ENCODE peak calls at places on chromosomes 7 and 10, in eight cellular contexts. J, Q, F, V, I, N, O and G are unnamed samples.

GRCh38 chr7:55255501-55256445 is 109.4 kb upstream of the LANCL2 start:
- DNase-seq in I (peak), N (peak), F (peak), Q (no peak), J (peak), V (peak), O (peak), G (peak)

GRCh38 chr10:132919374-132920100 is 22.8 kb downstream of the CFAP46 start:
- DNase-seq in I (no peak), O (no peak), J (no peak), Q (no peak), N (no peak), F (no peak), V (no peak), G (no peak)

GRCh38 chr7:155226261-155227003 is 71.2 kb upstream of the INSIG1 start:
- DNase-seq in F (no peak), N (no peak), J (no peak), V (peak), O (no peak), Q (no peak), I (no peak), G (no peak)

GRCh38 chr7:115128163-115128562 is 206.3 kb downstream of the MDFIC start:
- DNase-seq in F (no peak), O (no peak), N (no peak), V (no peak), I (no peak), J (no peak), Q (no peak), G (no peak)

GRCh38 chr10:26555719-26556368 is 117.7 kb downstream of the APBB1IP start:
- DNase-seq in O (no peak), I (peak), J (no peak), Q (peak), V (peak), N (no peak), F (peak), G (no peak)

GRCh38 chr10:82683989-82684388 is 809.0 kb downstream of the NRG3 start:
- DNase-seq in I (no peak), Q (no peak), J (no peak), F (no peak), V (no peak), N (no peak), O (no peak), G (no peak)

GRCh38 chr7:19623676-19624075 is 85.2 kb downstream of the POLR1F start:
- DNase-seq in J (no peak), F (no peak), V (no peak), Q (no peak), I (no peak), N (no peak), O (no peak), G (no peak)

GRCh38 chr7:106887376-106887775 is 22.3 kb downstream of the PIK3CG start:
- DNase-seq in F (no peak), O (no peak), I (no peak), J (no peak), N (no peak), V (no peak), Q (no peak), G (no peak)

GRCh38 chr10:128147064-128147463 is 20.8 kb upstream of the MKI67 start:
- DNase-seq in V (no peak), I (no peak), O (no peak), Q (no peak), J (no peak), F (no peak), N (no peak), G (no peak)

GRCh38 chr7:117269417-117269816 is 53.4 kb downstream of the WNT2 start:
- DNase-seq in N (no peak), O (no peak), Q (peak), J (peak), I (no peak), V (no peak), F (peak), G (no peak)

GRCh38 chr10:110822708-110823291 is 48.9 kb upstream of the PDCD4 start:
- DNase-seq in V (peak), N (no peak), F (no peak), O (no peak), I (no peak), Q (no peak), J (no peak), G (no peak)

GRCh38 chr7:104653870-104654401 is 325.5 kb downstream of the LHFPL3 start:
- DNase-seq in I (no peak), N (no peak), O (no peak), J (no peak), V (no peak), Q (no peak), F (no peak), G (no peak)

GRCh38 chr7:25954395-25954794 is 197.6 kb upstream of the NFE2L3 start:
- DNase-seq in J (no peak), Q (no peak), I (no peak), O (no peak), F (no peak), N (no peak), V (no peak), G (no peak)

GRCh38 chr7:120996333-120996982 is 7.9 kb downstream of the CPED1 start:
- DNase-seq in V (no peak), F (peak), I (peak), Q (no peak), O (no peak), N (no peak), J (peak), G (no peak)

GRCh38 chr7:52838981-52839411 is 196.4 kb upstream of the POM121L12 start:
- DNase-seq in Q (no peak), J (no peak), N (no peak), O (no peak), V (no peak), I (no peak), F (no peak), G (no peak)

GRCh38 chr10:84159076-84159475 is 14.5 kb upstream of the GPR15LG start:
- DNase-seq in N (no peak), I (no peak), Q (no peak), V (no peak), O (no peak), F (no peak), J (no peak), G (no peak)

GRCh38 chr10:87546971-87547413 is 42.3 kb downstream of the MINPP1 start:
- DNase-seq in I (no peak), O (no peak), N (peak), F (peak), J (no peak), Q (no peak), V (no peak), G (no peak)

GRCh38 chr7:150324366-150324961 is 1.1 kb upstream of the ACTR3C start:
- DNase-seq in Q (no peak), I (no peak), N (no peak), V (no peak), O (no peak), F (no peak), J (peak), G (no peak)

GRCh38 chr7:22618528-22618927 is 108.5 kb upstream of the IL6 start:
- DNase-seq in O (no peak), Q (no peak), F (no peak), J (no peak), V (no peak), I (no peak), N (no peak), G (no peak)

GRCh38 chr7:155375337-155376277 is 77.9 kb downstream of the INSIG1 start:
- DNase-seq in F (no peak), V (no peak), O (no peak), J (no peak), I (no peak), Q (no peak), N (no peak), G (no peak)

DNA sequence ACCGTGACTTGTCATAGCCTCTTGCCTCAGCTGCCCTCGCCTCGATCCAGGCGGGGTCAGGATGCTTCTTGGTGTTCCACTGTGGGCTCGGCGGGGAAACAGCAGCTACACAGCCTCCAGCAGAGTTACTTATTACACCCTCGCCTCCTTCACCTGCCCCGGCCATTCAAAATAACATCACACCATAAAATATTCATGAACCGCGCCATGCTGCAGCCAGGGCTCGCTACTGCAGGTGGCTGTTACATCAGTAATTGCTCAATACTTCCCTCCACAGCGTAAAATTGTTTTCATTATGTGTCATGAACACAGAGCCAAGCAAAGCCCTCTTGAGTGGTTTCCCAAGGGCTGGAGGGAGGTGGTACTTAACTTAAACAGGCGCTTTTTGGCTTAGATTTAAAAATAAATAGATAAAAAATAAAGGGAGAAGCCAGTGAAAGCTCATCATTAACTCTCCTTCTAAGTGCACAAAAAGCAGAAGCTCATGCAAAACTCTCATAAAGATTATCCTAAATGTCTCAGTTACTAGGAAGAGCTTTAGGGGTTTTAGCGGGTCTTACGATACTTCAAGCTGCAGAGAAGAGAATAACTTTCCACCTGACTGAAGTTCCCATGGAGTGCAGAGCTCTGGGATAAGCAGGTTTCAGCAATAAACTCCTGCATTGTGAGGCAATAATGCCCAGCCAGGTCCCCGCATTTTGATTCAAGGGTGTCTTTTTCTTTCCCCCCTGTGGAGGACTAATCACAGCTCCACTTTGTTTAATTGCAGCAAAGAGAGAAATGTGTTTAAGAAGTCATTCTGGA is 241.7 kb upstream of the SP8 start:
- DNase-seq in I (peak), O (no peak), J (no peak), V (no peak), F (no peak), Q (no peak), N (no peak), G (peak)
- TF ChIP-seq CTCF in I (no peak), O (no peak), J (no peak), V (no peak), F (no peak), Q (no peak), N (no peak), G (no peak)

GRCh38 chr10:68153473-68154210 is 44.4 kb downstream of the MYPN start:
- DNase-seq in I (peak), J (peak), O (no peak), F (peak), Q (peak), V (peak), N (no peak), G (no peak)
- TF ChIP-seq CTCF in I (no peak), J (no peak), O (no peak), F (peak), Q (peak), V (no peak), N (no peak), G (no peak)

DNA sequence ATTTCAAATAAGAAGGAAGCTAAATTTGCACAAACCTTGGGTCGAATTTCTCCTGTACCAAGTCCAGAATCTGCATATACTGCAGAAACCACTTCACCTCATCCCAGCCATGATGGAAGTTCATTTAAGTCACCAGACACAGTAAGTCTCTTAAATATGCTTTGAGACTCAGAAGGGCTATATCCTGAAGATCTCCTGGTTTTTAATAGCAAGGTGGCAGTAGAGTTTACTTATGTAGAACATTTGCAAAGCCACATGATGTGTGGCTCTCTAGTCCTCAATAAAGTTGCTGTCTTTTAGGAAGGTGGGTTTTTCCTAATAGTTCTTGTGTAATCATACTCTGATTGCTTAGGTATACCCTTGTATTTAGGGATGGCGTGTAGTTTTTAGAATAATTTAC is 8.7 kb downstream of the DBF4 start:
- DNase-seq in J (no peak), Q (no peak), V (no peak), O (no peak), F (no peak), I (no peak), N (no peak), G (no peak)
- TF ChIP-seq CTCF in J (no peak), Q (no peak), V (no peak), O (no peak), F (no peak), I (no peak), N (no peak), G (no peak)

GRCh38 chr10:76492026-76492425 is 1060.6 kb downstream of the LRMDA start:
- DNase-seq in N (no peak), I (peak), V (no peak), O (no peak), F (peak), J (peak), Q (peak), G (no peak)

GRCh38 chr10:76492678-76493472 is 1061.5 kb downstream of the LRMDA start:
- DNase-seq in Q (no peak), F (no peak), N (no peak), I (no peak), J (no peak), V (no peak), O (no peak), G (no peak)

GRCh38 chr10:76487582-76487981 is 1056.2 kb downstream of the LRMDA start:
- DNase-seq in Q (no peak), O (no peak), V (no peak), J (no peak), N (no peak), F (no peak), I (no peak), G (no peak)

GRCh38 chr10:76488602-76489001 is 1057.2 kb downstream of the LRMDA start:
- DNase-seq in J (no peak), N (no peak), I (no peak), Q (no peak), V (no peak), F (no peak), O (no peak), G (no peak)

GRCh38 chr10:76491216-76491615 is 1059.8 kb downstream of the LRMDA start:
- DNase-seq in O (no peak), J (no peak), Q (no peak), I (peak), F (no peak), N (no peak), V (no peak), G (no peak)
- TF ChIP-seq CTCF in O (no peak), J (no peak), Q (no peak), I (no peak), F (no peak), N (no peak), V (no peak), G (no peak)

GRCh38 chr10:116655573-116655972 is 34.8 kb downstream of the PNLIPRP2 start:
- DNase-seq in V (no peak), O (no peak), F (no peak), Q (no peak), J (no peak), I (no peak), N (no peak), G (no peak)

GRCh38 chr10:116658152-116658551 is 37.4 kb downstream of the PNLIPRP2 start:
- DNase-seq in F (no peak), O (no peak), I (no peak), Q (no peak), N (no peak), V (peak), J (no peak), G (no peak)

GRCh38 chr10:116659049-116659670 is 38.4 kb downstream of the PNLIPRP2 start:
- DNase-seq in J (no peak), O (no peak), I (no peak), N (no peak), Q (no peak), V (peak), F (no peak), G (no peak)

GRCh38 chr10:116653885-116654284 is 33.1 kb downstream of the PNLIPRP2 start:
- DNase-seq in F (no peak), V (no peak), Q (no peak), O (no peak), J (no peak), N (no peak), I (no peak), G (no peak)

GRCh38 chr10:116654816-116655215 is 34.1 kb downstream of the PNLIPRP2 start:
- DNase-seq in O (peak), Q (no peak), N (no peak), I (no peak), V (peak), J (no peak), F (no peak), G (peak)
- TF ChIP-seq CTCF in O (peak), Q (peak), N (no peak), I (peak), V (no peak), J (no peak), F (peak), G (peak)

GRCh38 chr10:22657028-22657427 is 57.4 kb downstream of the PIP4K2A start:
- DNase-seq in O (no peak), N (no peak), V (no peak), I (no peak), Q (no peak), F (no peak), J (no peak), G (no peak)

GRCh38 chr10:22652988-22653431 is 61.4 kb downstream of the PIP4K2A start:
- DNase-seq in Q (no peak), I (no peak), J (no peak), N (no peak), F (no peak), V (no peak), O (no peak), G (no peak)

GRCh38 chr10:22656056-22656455 is 58.3 kb downstream of the PIP4K2A start:
- DNase-seq in N (no peak), J (no peak), O (no peak), V (no peak), Q (no peak), I (no peak), F (no peak), G (no peak)

GRCh38 chr10:22657566-22658190 is 56.7 kb downstream of the PIP4K2A start:
- DNase-seq in V (no peak), F (peak), Q (no peak), N (no peak), I (no peak), J (peak), O (no peak), G (no peak)

GRCh38 chr10:22655312-22655973 is 58.9 kb downstream of the PIP4K2A start:
- DNase-seq in O (no peak), I (no peak), N (no peak), V (no peak), Q (peak), F (peak), J (peak), G (no peak)
- TF ChIP-seq CTCF in O (no peak), I (no peak), N (no peak), V (no peak), Q (peak), F (peak), J (peak), G (no peak)

DNA sequence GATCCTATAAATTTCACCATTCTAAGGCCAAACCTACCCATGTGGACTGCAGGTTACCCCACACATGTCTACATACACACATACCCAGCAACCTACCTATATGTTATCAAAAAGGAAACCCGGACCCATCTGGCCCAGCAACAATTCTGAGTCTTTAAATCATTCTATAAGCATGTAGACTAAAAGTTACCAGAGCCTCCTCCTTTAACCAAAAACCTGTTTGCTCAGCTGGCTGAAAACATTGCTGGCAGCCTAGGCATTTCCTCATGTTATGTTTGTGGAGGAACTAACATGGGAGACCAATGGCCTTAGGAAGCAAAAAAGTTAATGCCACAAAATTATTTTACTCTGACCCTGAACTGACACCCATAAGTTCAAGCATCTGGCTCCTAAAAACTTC is 5.3 kb upstream of the ADCK2 start:
- DNase-seq in V (peak), J (no peak), I (no peak), Q (no peak), N (no peak), F (no peak), O (no peak), G (no peak)
- TF ChIP-seq CTCF in V (no peak), J (no peak), I (no peak), Q (no peak), N (no peak), F (no peak), O (no peak), G (no peak)

GRCh38 chr7:141190467-141190866 is 116.6 kb downstream of the TMEM178B start:
- DNase-seq in F (no peak), V (no peak), J (no peak), Q (no peak), I (no peak), N (no peak), O (no peak), G (no peak)

GRCh38 chr7:141193066-141193465 is 119.2 kb downstream of the TMEM178B start:
- DNase-seq in J (no peak), N (no peak), O (no peak), I (no peak), V (no peak), Q (no peak), F (no peak), G (no peak)

GRCh38 chr7:141184532-141185190 is 110.8 kb downstream of the TMEM178B start:
- DNase-seq in N (no peak), Q (no peak), J (no peak), O (no peak), F (no peak), V (no peak), I (no peak), G (no peak)

GRCh38 chr7:141185369-141185967 is 111.6 kb downstream of the TMEM178B start:
- DNase-seq in J (no peak), O (no peak), F (no peak), V (no peak), N (no peak), I (no peak), Q (no peak), G (no peak)

DNA sequence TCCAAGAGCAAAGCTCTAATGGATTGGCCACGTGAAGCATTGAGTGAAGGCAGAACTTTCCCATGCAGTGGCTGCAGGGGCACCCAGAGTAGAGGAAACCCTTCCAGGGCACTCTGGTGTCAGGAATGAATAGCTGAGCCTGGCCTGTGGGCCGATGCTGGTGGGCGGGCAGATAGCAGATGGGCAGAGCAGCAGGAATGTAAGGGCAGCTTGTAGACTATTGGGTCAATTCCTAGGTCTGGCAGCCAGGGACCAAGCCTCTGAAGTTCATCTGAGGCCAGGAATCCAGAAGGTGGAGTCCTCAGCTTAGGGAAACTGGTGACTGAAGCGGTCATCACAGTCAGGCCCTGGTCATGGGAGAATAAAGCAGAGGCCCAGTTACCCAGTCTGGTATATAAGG is 115.4 kb downstream of the TMEM178B start:
- DNase-seq in I (no peak), Q (no peak), N (no peak), F (no peak), O (no peak), J (no peak), V (no peak), G (no peak)
- TF ChIP-seq CTCF in I (no peak), Q (no peak), N (no peak), F (no peak), O (no peak), J (no peak), V (no peak), G (no peak)